ENCODE peak calls at places on chromosomes 12 and 14, in eight cellular contexts. L is suprapubic skin, M is A549, X is esophagus muscularis mucosa, G is GM12878, V is transverse colon, A is ovary, R is stomach. D is an unnamed sample.

GRCh38 chr12:1533205-1533601 is 61.2 kb downstream of the FBXL14 start:
- DNase-seq in M (no peak), X (no peak), A (no peak), L (no peak), R (no peak), G (peak), V (no peak), D (no peak)

GRCh38 chr14:90727082-90727481 is 89.1 kb downstream of the TTC7B start:
- DNase-seq in A (no peak), X (peak), V (no peak), M (no peak), R (no peak), L (no peak), G (no peak), D (no peak)

GRCh38 chr14:55771242-55772025 is 191.4 kb downstream of the KTN1 start:
- DNase-seq in R (no peak), X (no peak), M (no peak), G (no peak), L (no peak), V (no peak), A (no peak), D (no peak)

GRCh38 chr12:65882504-65882903 is 58.2 kb downstream of the HMGA2 start:
- DNase-seq in L (no peak), V (no peak), G (no peak), M (no peak), A (no peak), X (no peak), R (no peak), D (no peak)

GRCh38 chr14:100531152-100531551 is 56.1 kb downstream of the BEGAIN start:
- DNase-seq in X (peak), L (no peak), R (no peak), V (no peak), G (no peak), M (no peak), A (no peak), D (no peak)

GRCh38 chr12:106760184-106760531 is 14.3 kb upstream of the RIC8B start:
- DNase-seq in A (no peak), L (no peak), R (no peak), M (no peak), G (peak), X (no peak), V (peak), D (peak)

GRCh38 chr12:18472304-18472703 is 211.0 kb downstream of the PIK3C2G start:
- DNase-seq in L (no peak), M (no peak), A (no peak), X (no peak), V (no peak), R (no peak), G (no peak), D (no peak)

GRCh38 chr12:55931780-55932545 is 1.0 kb downstream of the DGKA start:
- DNase-seq in A (peak), R (peak), G (no peak), M (no peak), V (peak), L (peak), X (no peak), D (peak)

GRCh38 chr12:120227233-120228040 is 26.5 kb upstream of the RPLP0 start:
- DNase-seq in G (no peak), L (no peak), M (no peak), R (no peak), X (no peak), A (no peak), V (no peak), D (no peak)

GRCh38 chr12:1421091-1421902 is 173.1 kb downstream of the FBXL14 start:
- DNase-seq in R (no peak), A (no peak), M (no peak), V (no peak), L (no peak), G (no peak), X (no peak), D (no peak)

GRCh38 chr14:92040431-92041040 is 677 bp upstream of the TRIP11 start:
- DNase-seq in G (peak), R (peak), X (peak), A (no peak), L (no peak), M (peak), V (peak), D (no peak)

GRCh38 chr14:61355892-61356325 is 34.5 kb downstream of the PRKCH start:
- DNase-seq in R (no peak), G (no peak), A (no peak), V (no peak), X (no peak), M (peak), L (peak), D (no peak)

GRCh38 chr12:121791671-121792496 is 1.6 kb downstream of the RHOF start:
- DNase-seq in L (no peak), X (no peak), G (no peak), R (peak), A (no peak), M (peak), V (peak), D (peak)

GRCh38 chr12:2198088-2198501 is 145.3 kb downstream of the CACNA1C start:
- DNase-seq in R (no peak), V (no peak), A (peak), M (no peak), L (no peak), X (no peak), G (no peak), D (no peak)

GRCh38 chr12:32418903-32419519 is 19.7 kb downstream of the FGD4 start:
- DNase-seq in R (no peak), X (no peak), L (no peak), V (no peak), G (no peak), A (no peak), M (no peak), D (no peak)

GRCh38 chr14:73771848-73772705 is 57.9 kb upstream of the PNMA1 start:
- DNase-seq in L (no peak), A (peak), X (no peak), V (peak), G (peak), R (peak), M (no peak), D (peak)

GRCh38 chr14:26199599-26200370 is 398.0 kb downstream of the NOVA1 start:
- DNase-seq in A (no peak), L (no peak), M (no peak), G (no peak), R (no peak), X (no peak), V (no peak), D (no peak)

GRCh38 chr12:95102916-95103671 is 29.7 kb upstream of the NR2C1 start:
- DNase-seq in A (no peak), M (peak), R (no peak), L (no peak), V (peak), X (no peak), G (peak), D (no peak)

GRCh38 chr14:102490456-102490855 is 19.1 kb downstream of the ANKRD9 start:
- DNase-seq in L (no peak), M (no peak), G (no peak), V (no peak), A (no peak), R (no peak), X (no peak), D (no peak)

GRCh38 chr14:91897121-91897701 is 29.9 kb upstream of the TC2N start:
- DNase-seq in L (no peak), X (no peak), G (no peak), M (peak), V (peak), R (peak), A (no peak), D (peak)

GRCh38 chr14:88695873-88696272 is 96.9 kb downstream of the EML5 start:
- DNase-seq in G (no peak), R (no peak), L (no peak), M (no peak), V (no peak), A (no peak), X (no peak), D (no peak)

GRCh38 chr14:74546416-74546815 is 52.9 kb downstream of the ISCA2 start:
- DNase-seq in G (no peak), M (no peak), X (no peak), V (no peak), A (no peak), R (no peak), L (no peak), D (peak)

GRCh38 chr12:92759634-92760268 is 57.0 kb downstream of the PLEKHG7 start:
- DNase-seq in G (no peak), R (no peak), L (no peak), X (no peak), V (no peak), M (peak), A (no peak), D (no peak)

GRCh38 chr12:92762773-92763172 is 60.0 kb downstream of the PLEKHG7 start:
- DNase-seq in R (no peak), G (no peak), V (no peak), X (no peak), A (no peak), L (no peak), M (no peak), D (no peak)

GRCh38 chr12:92753976-92754885 is 51.4 kb downstream of the PLEKHG7 start:
- DNase-seq in M (no peak), R (no peak), G (no peak), X (no peak), A (no peak), L (no peak), V (no peak), D (no peak)

GRCh38 chr12:92757599-92758121 is 54.9 kb downstream of the PLEKHG7 start:
- DNase-seq in R (no peak), A (no peak), G (no peak), X (no peak), L (no peak), V (no peak), M (no peak), D (no peak)

GRCh38 chr12:92756905-92757598 is 54.3 kb downstream of the PLEKHG7 start:
- DNase-seq in G (no peak), M (no peak), V (no peak), R (no peak), X (no peak), L (no peak), A (no peak), D (no peak)
- TF ChIP-seq EP300 in G (no peak), M (no peak), V (no peak), R (no peak), X (no peak), L (no peak), A (no peak), D (no peak)

GRCh38 chr14:68820119-68820518 is 27.3 kb upstream of the ZFP36L1 start:
- DNase-seq in A (no peak), V (no peak), G (no peak), X (no peak), M (no peak), L (no peak), R (no peak), D (no peak)

GRCh38 chr14:68817513-68818212 is 24.8 kb upstream of the ZFP36L1 start:
- DNase-seq in L (no peak), A (no peak), M (no peak), R (no peak), V (no peak), X (no peak), G (no peak), D (no peak)

GRCh38 chr14:68820536-68820935 is 27.7 kb upstream of the ZFP36L1 start:
- DNase-seq in A (no peak), M (no peak), R (no peak), X (no peak), V (no peak), L (no peak), G (no peak), D (no peak)

GRCh38 chr14:68820999-68821683 is 28.3 kb upstream of the ZFP36L1 start:
- DNase-seq in M (no peak), L (no peak), V (no peak), X (no peak), G (peak), R (no peak), A (no peak), D (no peak)

DNA sequence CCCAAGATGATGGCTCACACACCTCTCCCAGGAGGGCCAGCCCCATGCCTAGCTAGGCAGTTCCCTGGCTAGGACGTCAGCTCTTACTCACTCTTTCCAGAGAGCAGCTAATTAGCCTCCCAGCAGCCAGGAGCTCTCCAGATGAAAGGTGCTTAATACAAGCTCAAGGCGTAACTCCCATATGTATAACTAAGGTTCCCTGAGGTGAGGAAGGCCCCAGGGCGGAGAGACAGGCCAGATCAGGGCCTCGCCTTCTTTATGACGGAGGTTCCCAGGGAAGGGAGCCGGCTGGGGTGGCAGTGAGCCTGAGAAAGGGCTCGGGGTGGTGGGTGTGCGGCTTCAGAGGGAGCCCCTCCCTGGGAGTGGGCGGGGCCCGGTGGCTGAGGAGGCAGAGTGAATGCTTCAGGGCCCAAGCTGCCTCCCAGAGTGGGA is 26.4 kb upstream of the ZFP36L1 start:
- DNase-seq in R (peak), G (no peak), X (no peak), L (no peak), M (peak), V (peak), A (peak), D (peak)
- TF ChIP-seq EP300 in R (peak), G (no peak), X (no peak), L (no peak), M (no peak), V (no peak), A (no peak), D (no peak)

GRCh38 chr12:48812389-48812788 is 5.9 kb upstream of the CACNB3 start:
- DNase-seq in R (no peak), M (no peak), G (no peak), V (no peak), X (no peak), A (no peak), L (no peak), D (no peak)
- TF ChIP-seq EP300 in R (no peak), M (no peak), G (no peak), V (no peak), X (no peak), A (no peak), L (no peak), D (no peak)

GRCh38 chr14:45610303-45610702 is 357.3 kb upstream of the MIS18BP1 start:
- DNase-seq in R (no peak), M (peak), X (no peak), A (no peak), V (no peak), G (no peak), L (no peak), D (no peak)
- TF ChIP-seq EP300 in R (no peak), M (no peak), X (no peak), A (no peak), V (no peak), G (no peak), L (no peak), D (no peak)

GRCh38 chr14:29233188-29233587 is 466.6 kb downstream of the FOXG1 start:
- DNase-seq in M (no peak), R (no peak), L (no peak), G (no peak), V (no peak), A (no peak), X (no peak), D (no peak)

GRCh38 chr14:29222671-29223268 is 456.2 kb downstream of the FOXG1 start:
- DNase-seq in X (no peak), L (no peak), A (no peak), R (no peak), V (no peak), M (peak), G (no peak), D (no peak)

DNA sequence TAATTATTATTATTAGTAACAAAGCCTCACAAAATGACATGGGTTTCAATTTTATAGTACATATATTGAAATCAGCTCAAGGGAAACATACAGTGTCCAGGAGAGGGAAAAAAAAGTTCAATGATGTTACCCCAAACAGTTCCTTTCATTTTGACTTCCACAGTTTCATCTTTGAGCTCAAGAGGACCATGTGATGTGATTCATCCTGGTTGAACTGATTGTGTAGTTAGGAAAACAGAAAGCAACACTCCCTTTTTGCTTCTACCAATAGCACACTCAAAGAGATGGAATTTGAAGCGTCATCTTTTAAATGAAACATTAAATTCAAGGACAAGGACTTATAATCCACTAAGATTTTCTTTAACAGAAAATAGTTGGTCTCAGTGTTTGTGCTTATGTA is 461.0 kb downstream of the FOXG1 start:
- DNase-seq in M (no peak), L (no peak), R (no peak), G (no peak), X (no peak), A (no peak), V (no peak), D (no peak)
- TF ChIP-seq EP300 in M (no peak), L (no peak), R (no peak), G (no peak), X (no peak), A (no peak), V (no peak), D (no peak)

GRCh38 chr12:119171266-119171665 is 7.5 kb upstream of the HSPB8 start:
- DNase-seq in A (no peak), L (no peak), G (no peak), R (no peak), V (no peak), M (no peak), X (no peak), D (no peak)
- TF ChIP-seq EP300 in A (no peak), L (no peak), G (no peak), R (no peak), V (no peak), M (no peak), X (no peak), D (no peak)

GRCh38 chr12:131803995-131804521 is 24.1 kb upstream of the MMP17 start:
- DNase-seq in G (no peak), A (no peak), R (no peak), V (peak), X (no peak), M (no peak), L (no peak), D (no peak)
- TF ChIP-seq EP300 in G (no peak), A (no peak), R (no peak), V (no peak), X (no peak), M (no peak), L (no peak), D (no peak)

GRCh38 chr14:31843361-31844091 is 233.6 kb upstream of the ARHGAP5 start:
- DNase-seq in M (no peak), R (no peak), G (no peak), L (no peak), A (no peak), X (no peak), V (peak), D (no peak)

GRCh38 chr14:31837056-31837455 is 240.0 kb upstream of the ARHGAP5 start:
- DNase-seq in L (no peak), M (no peak), A (no peak), G (no peak), R (no peak), X (no peak), V (no peak), D (no peak)

GRCh38 chr14:31842905-31843304 is 234.2 kb upstream of the ARHGAP5 start:
- DNase-seq in A (no peak), R (no peak), X (no peak), G (no peak), M (no peak), V (no peak), L (no peak), D (no peak)
- TF ChIP-seq EP300 in A (no peak), R (no peak), X (no peak), G (no peak), M (no peak), V (no peak), L (no peak), D (no peak)

D was measured in upper lobe of left lung.